ENCODE peak calls at places on chromosomes 1 and 21, in nine cellular contexts. One of them, this sample, is unnamed.

GRCh38 chr1:154148787-154149186 is 6.1 kb downstream of the NUP210L start:
- DNase-seq in GM06990: peak
- DNase-seq in left ventricle myocardium inferior: no peak
- DNase-seq in transverse colon: no peak
- DNase-seq in Right ventricle myocardium superior: no peak
- DNase-seq in NCI-H1092 treated with DMSO at 0.1 percent for 48 hours: no peak
- DNase-seq in stimulated activated CD4-positive, alpha-beta T cell treated with anti-CD3 and anti-CD28 coated beads, Interleukin-1b, Interleukin-23, amount 100 ng/mL, for 4 hours: no peak
- DNase-seq in mucosa of gallbladder: no peak
- DNase-seq in hepatic stellate cell: no peak
- DNase-seq in this sample: no peak

GRCh38 chr1:196680107-196680506 is 28.3 kb downstream of the CFH start:
- DNase-seq in mucosa of gallbladder: no peak
- DNase-seq in NCI-H1092 treated with DMSO at 0.1 percent for 48 hours: no peak
- DNase-seq in left ventricle myocardium inferior: no peak
- DNase-seq in transverse colon: no peak
- DNase-seq in GM06990: no peak
- DNase-seq in Right ventricle myocardium superior: no peak
- DNase-seq in stimulated activated CD4-positive, alpha-beta T cell treated with anti-CD3 and anti-CD28 coated beads, Interleukin-1b, Interleukin-23, amount 100 ng/mL, for 4 hours: no peak
- DNase-seq in hepatic stellate cell: no peak
- DNase-seq in this sample: peak

GRCh38 chr21:45537746-45538291 is 4.4 kb downstream of the SLC19A1 start:
- DNase-seq in Right ventricle myocardium superior: peak
- DNase-seq in GM06990: no peak
- DNase-seq in transverse colon: peak
- DNase-seq in stimulated activated CD4-positive, alpha-beta T cell treated with anti-CD3 and anti-CD28 coated beads, Interleukin-1b, Interleukin-23, amount 100 ng/mL, for 4 hours: no peak
- DNase-seq in hepatic stellate cell: no peak
- DNase-seq in mucosa of gallbladder: no peak
- DNase-seq in left ventricle myocardium inferior: peak
- DNase-seq in NCI-H1092 treated with DMSO at 0.1 percent for 48 hours: no peak
- DNase-seq in this sample: no peak

GRCh38 chr1:52357397-52357796 is 8.6 kb downstream of the CC2D1B start:
- DNase-seq in GM06990: no peak
- DNase-seq in left ventricle myocardium inferior: no peak
- DNase-seq in NCI-H1092 treated with DMSO at 0.1 percent for 48 hours: no peak
- DNase-seq in mucosa of gallbladder: no peak
- DNase-seq in hepatic stellate cell: no peak
- DNase-seq in Right ventricle myocardium superior: no peak
- DNase-seq in transverse colon: no peak
- DNase-seq in stimulated activated CD4-positive, alpha-beta T cell treated with anti-CD3 and anti-CD28 coated beads, Interleukin-1b, Interleukin-23, amount 100 ng/mL, for 4 hours: no peak
- DNase-seq in this sample: no peak

GRCh38 chr1:24754229-24754628 is 9.0 kb downstream of the CLIC4 start:
- DNase-seq in GM06990: no peak
- DNase-seq in left ventricle myocardium inferior: no peak
- DNase-seq in transverse colon: no peak
- DNase-seq in Right ventricle myocardium superior: no peak
- DNase-seq in NCI-H1092 treated with DMSO at 0.1 percent for 48 hours: no peak
- DNase-seq in hepatic stellate cell: no peak
- DNase-seq in stimulated activated CD4-positive, alpha-beta T cell treated with anti-CD3 and anti-CD28 coated beads, Interleukin-1b, Interleukin-23, amount 100 ng/mL, for 4 hours: no peak
- DNase-seq in mucosa of gallbladder: no peak
- DNase-seq in this sample: no peak

GRCh38 chr1:21911205-21912001 is 25.7 kb downstream of the HSPG2 start:
- DNase-seq in stimulated activated CD4-positive, alpha-beta T cell treated with anti-CD3 and anti-CD28 coated beads, Interleukin-1b, Interleukin-23, amount 100 ng/mL, for 4 hours: no peak
- DNase-seq in mucosa of gallbladder: no peak
- DNase-seq in left ventricle myocardium inferior: peak
- DNase-seq in GM06990: no peak
- DNase-seq in hepatic stellate cell: peak
- DNase-seq in transverse colon: no peak
- DNase-seq in NCI-H1092 treated with DMSO at 0.1 percent for 48 hours: no peak
- DNase-seq in Right ventricle myocardium superior: peak
- DNase-seq in this sample: no peak

GRCh38 chr1:184639205-184639604 is 115.5 kb downstream of the EDEM3 start:
- DNase-seq in transverse colon: no peak
- DNase-seq in hepatic stellate cell: no peak
- DNase-seq in left ventricle myocardium inferior: no peak
- DNase-seq in stimulated activated CD4-positive, alpha-beta T cell treated with anti-CD3 and anti-CD28 coated beads, Interleukin-1b, Interleukin-23, amount 100 ng/mL, for 4 hours: no peak
- DNase-seq in NCI-H1092 treated with DMSO at 0.1 percent for 48 hours: no peak
- DNase-seq in GM06990: no peak
- DNase-seq in mucosa of gallbladder: no peak
- DNase-seq in Right ventricle myocardium superior: no peak
- DNase-seq in this sample: no peak

GRCh38 chr1:225816643-225817538 is 7.0 kb downstream of the EPHX1 start:
- DNase-seq in left ventricle myocardium inferior: peak
- DNase-seq in Right ventricle myocardium superior: peak
- DNase-seq in transverse colon: peak
- DNase-seq in mucosa of gallbladder: peak
- DNase-seq in hepatic stellate cell: no peak
- DNase-seq in NCI-H1092 treated with DMSO at 0.1 percent for 48 hours: peak
- DNase-seq in GM06990: no peak
- DNase-seq in stimulated activated CD4-positive, alpha-beta T cell treated with anti-CD3 and anti-CD28 coated beads, Interleukin-1b, Interleukin-23, amount 100 ng/mL, for 4 hours: no peak
- DNase-seq in this sample: no peak

GRCh38 chr1:236850580-236850979 is 55.5 kb downstream of the MTR start:
- DNase-seq in transverse colon: no peak
- DNase-seq in NCI-H1092 treated with DMSO at 0.1 percent for 48 hours: no peak
- DNase-seq in Right ventricle myocardium superior: no peak
- DNase-seq in left ventricle myocardium inferior: no peak
- DNase-seq in mucosa of gallbladder: no peak
- DNase-seq in hepatic stellate cell: no peak
- DNase-seq in GM06990: no peak
- DNase-seq in stimulated activated CD4-positive, alpha-beta T cell treated with anti-CD3 and anti-CD28 coated beads, Interleukin-1b, Interleukin-23, amount 100 ng/mL, for 4 hours: no peak
- DNase-seq in this sample: no peak

GRCh38 chr1:185355947-185356346 is 38.9 kb upstream of the IVNS1ABP start:
- DNase-seq in mucosa of gallbladder: no peak
- DNase-seq in transverse colon: no peak
- DNase-seq in Right ventricle myocardium superior: no peak
- DNase-seq in hepatic stellate cell: no peak
- DNase-seq in stimulated activated CD4-positive, alpha-beta T cell treated with anti-CD3 and anti-CD28 coated beads, Interleukin-1b, Interleukin-23, amount 100 ng/mL, for 4 hours: no peak
- DNase-seq in GM06990: no peak
- DNase-seq in left ventricle myocardium inferior: no peak
- DNase-seq in NCI-H1092 treated with DMSO at 0.1 percent for 48 hours: no peak
- DNase-seq in this sample: no peak

GRCh38 chr1:192235127-192235526 is 76.9 kb downstream of the RGS18 start:
- DNase-seq in transverse colon: no peak
- DNase-seq in NCI-H1092 treated with DMSO at 0.1 percent for 48 hours: no peak
- DNase-seq in mucosa of gallbladder: no peak
- DNase-seq in hepatic stellate cell: no peak
- DNase-seq in Right ventricle myocardium superior: no peak
- DNase-seq in stimulated activated CD4-positive, alpha-beta T cell treated with anti-CD3 and anti-CD28 coated beads, Interleukin-1b, Interleukin-23, amount 100 ng/mL, for 4 hours: no peak
- DNase-seq in GM06990: no peak
- DNase-seq in left ventricle myocardium inferior: no peak
- DNase-seq in this sample: peak

GRCh38 chr1:160987359-160988062 is 32.9 kb upstream of the ITLN2 start:
- DNase-seq in NCI-H1092 treated with DMSO at 0.1 percent for 48 hours: no peak
- DNase-seq in GM06990: no peak
- DNase-seq in mucosa of gallbladder: no peak
- DNase-seq in left ventricle myocardium inferior: no peak
- DNase-seq in stimulated activated CD4-positive, alpha-beta T cell treated with anti-CD3 and anti-CD28 coated beads, Interleukin-1b, Interleukin-23, amount 100 ng/mL, for 4 hours: no peak
- DNase-seq in hepatic stellate cell: no peak
- DNase-seq in transverse colon: no peak
- DNase-seq in Right ventricle myocardium superior: no peak
- DNase-seq in this sample: no peak

GRCh38 chr1:34778381-34778780 is 2.6 kb upstream of the GJB3 start:
- DNase-seq in transverse colon: no peak
- DNase-seq in NCI-H1092 treated with DMSO at 0.1 percent for 48 hours: no peak
- DNase-seq in hepatic stellate cell: no peak
- DNase-seq in stimulated activated CD4-positive, alpha-beta T cell treated with anti-CD3 and anti-CD28 coated beads, Interleukin-1b, Interleukin-23, amount 100 ng/mL, for 4 hours: no peak
- DNase-seq in Right ventricle myocardium superior: no peak
- DNase-seq in mucosa of gallbladder: no peak
- DNase-seq in left ventricle myocardium inferior: no peak
- DNase-seq in GM06990: no peak
- DNase-seq in this sample: no peak

GRCh38 chr1:109821221-109821669 is 57.5 kb upstream of the EPS8L3 start:
- DNase-seq in stimulated activated CD4-positive, alpha-beta T cell treated with anti-CD3 and anti-CD28 coated beads, Interleukin-1b, Interleukin-23, amount 100 ng/mL, for 4 hours: no peak
- DNase-seq in left ventricle myocardium inferior: no peak
- DNase-seq in Right ventricle myocardium superior: peak
- DNase-seq in transverse colon: peak
- DNase-seq in mucosa of gallbladder: peak
- DNase-seq in GM06990: no peak
- DNase-seq in hepatic stellate cell: peak
- DNase-seq in NCI-H1092 treated with DMSO at 0.1 percent for 48 hours: no peak
- DNase-seq in this sample: peak

GRCh38 chr1:207811920-207812720 is 60.3 kb downstream of the CD46 start:
- DNase-seq in left ventricle myocardium inferior: peak
- DNase-seq in mucosa of gallbladder: peak
- DNase-seq in hepatic stellate cell: no peak
- DNase-seq in GM06990: no peak
- DNase-seq in NCI-H1092 treated with DMSO at 0.1 percent for 48 hours: no peak
- DNase-seq in transverse colon: no peak
- DNase-seq in Right ventricle myocardium superior: peak
- DNase-seq in stimulated activated CD4-positive, alpha-beta T cell treated with anti-CD3 and anti-CD28 coated beads, Interleukin-1b, Interleukin-23, amount 100 ng/mL, for 4 hours: no peak
- DNase-seq in this sample: no peak

GRCh38 chr1:8146257-8146855 is 120.2 kb upstream of the ERRFI1 start:
- DNase-seq in stimulated activated CD4-positive, alpha-beta T cell treated with anti-CD3 and anti-CD28 coated beads, Interleukin-1b, Interleukin-23, amount 100 ng/mL, for 4 hours: no peak
- DNase-seq in hepatic stellate cell: no peak
- DNase-seq in transverse colon: no peak
- DNase-seq in GM06990: no peak
- DNase-seq in mucosa of gallbladder: no peak
- DNase-seq in left ventricle myocardium inferior: no peak
- DNase-seq in NCI-H1092 treated with DMSO at 0.1 percent for 48 hours: no peak
- DNase-seq in Right ventricle myocardium superior: no peak
- DNase-seq in this sample: no peak

GRCh38 chr1:159172599-159173291 is 1.3 kb downstream of the CADM3 start:
- DNase-seq in NCI-H1092 treated with DMSO at 0.1 percent for 48 hours: no peak
- DNase-seq in Right ventricle myocardium superior: peak
- DNase-seq in stimulated activated CD4-positive, alpha-beta T cell treated with anti-CD3 and anti-CD28 coated beads, Interleukin-1b, Interleukin-23, amount 100 ng/mL, for 4 hours: no peak
- DNase-seq in left ventricle myocardium inferior: peak
- DNase-seq in mucosa of gallbladder: no peak
- DNase-seq in hepatic stellate cell: no peak
- DNase-seq in GM06990: no peak
- DNase-seq in transverse colon: no peak
- DNase-seq in this sample: no peak

GRCh38 chr1:24900985-24901781 is 28.9 kb downstream of the RUNX3 start:
- DNase-seq in Right ventricle myocardium superior: no peak
- DNase-seq in transverse colon: peak
- DNase-seq in GM06990: no peak
- DNase-seq in NCI-H1092 treated with DMSO at 0.1 percent for 48 hours: no peak
- DNase-seq in left ventricle myocardium inferior: no peak
- DNase-seq in mucosa of gallbladder: no peak
- DNase-seq in hepatic stellate cell: no peak
- DNase-seq in stimulated activated CD4-positive, alpha-beta T cell treated with anti-CD3 and anti-CD28 coated beads, Interleukin-1b, Interleukin-23, amount 100 ng/mL, for 4 hours: no peak
- DNase-seq in this sample: no peak

GRCh38 chr1:80931178-80931577 is 869.6 kb upstream of the ADGRL2 start:
- DNase-seq in hepatic stellate cell: no peak
- DNase-seq in NCI-H1092 treated with DMSO at 0.1 percent for 48 hours: no peak
- DNase-seq in left ventricle myocardium inferior: no peak
- DNase-seq in Right ventricle myocardium superior: no peak
- DNase-seq in stimulated activated CD4-positive, alpha-beta T cell treated with anti-CD3 and anti-CD28 coated beads, Interleukin-1b, Interleukin-23, amount 100 ng/mL, for 4 hours: no peak
- DNase-seq in transverse colon: no peak
- DNase-seq in GM06990: no peak
- DNase-seq in mucosa of gallbladder: no peak
- DNase-seq in this sample: no peak

GRCh38 chr21:32083175-32083574 is 195.7 kb downstream of the MIS18A start:
- DNase-seq in NCI-H1092 treated with DMSO at 0.1 percent for 48 hours: peak
- DNase-seq in left ventricle myocardium inferior: no peak
- DNase-seq in transverse colon: no peak
- DNase-seq in mucosa of gallbladder: no peak
- DNase-seq in GM06990: no peak
- DNase-seq in Right ventricle myocardium superior: no peak
- DNase-seq in hepatic stellate cell: no peak
- DNase-seq in stimulated activated CD4-positive, alpha-beta T cell treated with anti-CD3 and anti-CD28 coated beads, Interleukin-1b, Interleukin-23, amount 100 ng/mL, for 4 hours: no peak
- DNase-seq in this sample: no peak

GRCh38 chr21:16945580-16945979 is 567.3 kb upstream of the CXADR start:
- DNase-seq in GM06990: no peak
- DNase-seq in NCI-H1092 treated with DMSO at 0.1 percent for 48 hours: no peak
- DNase-seq in hepatic stellate cell: no peak
- DNase-seq in stimulated activated CD4-positive, alpha-beta T cell treated with anti-CD3 and anti-CD28 coated beads, Interleukin-1b, Interleukin-23, amount 100 ng/mL, for 4 hours: no peak
- DNase-seq in transverse colon: no peak
- DNase-seq in mucosa of gallbladder: no peak
- DNase-seq in Right ventricle myocardium superior: no peak
- DNase-seq in left ventricle myocardium inferior: no peak
- DNase-seq in this sample: peak

GRCh38 chr1:156115514-156116374 is 1.2 kb downstream of the LMNA start:
- DNase-seq in GM06990: no peak
- DNase-seq in hepatic stellate cell: peak
- DNase-seq in transverse colon: peak
- DNase-seq in left ventricle myocardium inferior: peak
- DNase-seq in Right ventricle myocardium superior: peak
- DNase-seq in mucosa of gallbladder: peak
- DNase-seq in NCI-H1092 treated with DMSO at 0.1 percent for 48 hours: no peak
- DNase-seq in stimulated activated CD4-positive, alpha-beta T cell treated with anti-CD3 and anti-CD28 coated beads, Interleukin-1b, Interleukin-23, amount 100 ng/mL, for 4 hours: no peak
- DNase-seq in this sample: peak

GRCh38 chr21:43757601-43758000 is 18.5 kb downstream of the CSTB start:
- DNase-seq in GM06990: no peak
- DNase-seq in Right ventricle myocardium superior: no peak
- DNase-seq in mucosa of gallbladder: no peak
- DNase-seq in left ventricle myocardium inferior: no peak
- DNase-seq in transverse colon: no peak
- DNase-seq in hepatic stellate cell: no peak
- DNase-seq in stimulated activated CD4-positive, alpha-beta T cell treated with anti-CD3 and anti-CD28 coated beads, Interleukin-1b, Interleukin-23, amount 100 ng/mL, for 4 hours: no peak
- DNase-seq in NCI-H1092 treated with DMSO at 0.1 percent for 48 hours: no peak
- DNase-seq in this sample: no peak

GRCh38 chr21:38861006-38861405 is 55.3 kb downstream of the ETS2 start:
- DNase-seq in transverse colon: no peak
- DNase-seq in GM06990: no peak
- DNase-seq in mucosa of gallbladder: no peak
- DNase-seq in Right ventricle myocardium superior: peak
- DNase-seq in NCI-H1092 treated with DMSO at 0.1 percent for 48 hours: peak
- DNase-seq in stimulated activated CD4-positive, alpha-beta T cell treated with anti-CD3 and anti-CD28 coated beads, Interleukin-1b, Interleukin-23, amount 100 ng/mL, for 4 hours: no peak
- DNase-seq in hepatic stellate cell: no peak
- DNase-seq in left ventricle myocardium inferior: peak
- DNase-seq in this sample: no peak

GRCh38 chr1:19222979-19223824 is 13.1 kb upstream of the UBR4 start:
- DNase-seq in Right ventricle myocardium superior: no peak
- DNase-seq in hepatic stellate cell: no peak
- DNase-seq in mucosa of gallbladder: no peak
- DNase-seq in stimulated activated CD4-positive, alpha-beta T cell treated with anti-CD3 and anti-CD28 coated beads, Interleukin-1b, Interleukin-23, amount 100 ng/mL, for 4 hours: no peak
- DNase-seq in transverse colon: no peak
- DNase-seq in left ventricle myocardium inferior: no peak
- DNase-seq in GM06990: no peak
- DNase-seq in NCI-H1092 treated with DMSO at 0.1 percent for 48 hours: no peak
- DNase-seq in this sample: peak

GRCh38 chr21:33047231-33047630 is 21.5 kb downstream of the OLIG2 start:
- DNase-seq in stimulated activated CD4-positive, alpha-beta T cell treated with anti-CD3 and anti-CD28 coated beads, Interleukin-1b, Interleukin-23, amount 100 ng/mL, for 4 hours: no peak
- DNase-seq in hepatic stellate cell: no peak
- DNase-seq in GM06990: no peak
- DNase-seq in transverse colon: no peak
- DNase-seq in NCI-H1092 treated with DMSO at 0.1 percent for 48 hours: no peak
- DNase-seq in Right ventricle myocardium superior: no peak
- DNase-seq in left ventricle myocardium inferior: no peak
- DNase-seq in mucosa of gallbladder: no peak
- DNase-seq in this sample: peak

GRCh38 chr1:19644761-19645543 is 841 bp downstream of the NBL1 start:
- DNase-seq in NCI-H1092 treated with DMSO at 0.1 percent for 48 hours: no peak
- DNase-seq in GM06990: no peak
- DNase-seq in hepatic stellate cell: peak
- DNase-seq in left ventricle myocardium inferior: peak
- DNase-seq in transverse colon: peak
- DNase-seq in stimulated activated CD4-positive, alpha-beta T cell treated with anti-CD3 and anti-CD28 coated beads, Interleukin-1b, Interleukin-23, amount 100 ng/mL, for 4 hours: peak
- DNase-seq in Right ventricle myocardium superior: no peak
- DNase-seq in mucosa of gallbladder: no peak
- DNase-seq in this sample: no peak

GRCh38 chr1:208242829-208243521 is 1.2 kb downstream of the PLXNA2 start:
- DNase-seq in mucosa of gallbladder: no peak
- DNase-seq in NCI-H1092 treated with DMSO at 0.1 percent for 48 hours: peak
- DNase-seq in left ventricle myocardium inferior: no peak
- DNase-seq in stimulated activated CD4-positive, alpha-beta T cell treated with anti-CD3 and anti-CD28 coated beads, Interleukin-1b, Interleukin-23, amount 100 ng/mL, for 4 hours: peak
- DNase-seq in transverse colon: peak
- DNase-seq in GM06990: peak
- DNase-seq in Right ventricle myocardium superior: no peak
- DNase-seq in hepatic stellate cell: no peak
- DNase-seq in this sample: peak

GRCh38 chr21:45420061-45420521 is 15.1 kb downstream of the COL18A1 start:
- DNase-seq in mucosa of gallbladder: no peak
- DNase-seq in left ventricle myocardium inferior: peak
- DNase-seq in transverse colon: no peak
- DNase-seq in Right ventricle myocardium superior: peak
- DNase-seq in GM06990: no peak
- DNase-seq in hepatic stellate cell: no peak
- DNase-seq in NCI-H1092 treated with DMSO at 0.1 percent for 48 hours: no peak
- DNase-seq in stimulated activated CD4-positive, alpha-beta T cell treated with anti-CD3 and anti-CD28 coated beads, Interleukin-1b, Interleukin-23, amount 100 ng/mL, for 4 hours: no peak
- DNase-seq in this sample: no peak

GRCh38 chr21:19048088-19048672 is 644.6 kb upstream of the TMPRSS15 start:
- DNase-seq in mucosa of gallbladder: no peak
- DNase-seq in GM06990: no peak
- DNase-seq in left ventricle myocardium inferior: no peak
- DNase-seq in hepatic stellate cell: no peak
- DNase-seq in transverse colon: no peak
- DNase-seq in stimulated activated CD4-positive, alpha-beta T cell treated with anti-CD3 and anti-CD28 coated beads, Interleukin-1b, Interleukin-23, amount 100 ng/mL, for 4 hours: no peak
- DNase-seq in Right ventricle myocardium superior: no peak
- DNase-seq in NCI-H1092 treated with DMSO at 0.1 percent for 48 hours: no peak
- DNase-seq in this sample: no peak

GRCh38 chr21:29072873-29073221 is 601 bp downstream of the CCT8 start:
- DNase-seq in Right ventricle myocardium superior: no peak
- DNase-seq in left ventricle myocardium inferior: no peak
- DNase-seq in stimulated activated CD4-positive, alpha-beta T cell treated with anti-CD3 and anti-CD28 coated beads, Interleukin-1b, Interleukin-23, amount 100 ng/mL, for 4 hours: no peak
- DNase-seq in GM06990: no peak
- DNase-seq in transverse colon: no peak
- DNase-seq in NCI-H1092 treated with DMSO at 0.1 percent for 48 hours: no peak
- DNase-seq in mucosa of gallbladder: no peak
- DNase-seq in hepatic stellate cell: no peak
- DNase-seq in this sample: peak

This sample was measured in epithelial cell of esophagus.